ENCODE peak calls at places on chromosomes 6 and 20, in four cellular contexts. L is body of pancreas, Q is testis, Z is right lobe of liver. R is an unnamed sample.

GRCh38 chr6:98877250-98877649 is 42.9 kb downstream of the POU3F2 start:
- DNase-seq in L (no peak), Q (no peak), Z (no peak), R (no peak)

GRCh38 chr20:31933698-31934097 is 18.1 kb downstream of the PDRG1 start:
- DNase-seq in Q (no peak), L (no peak), Z (no peak), R (no peak)

GRCh38 chr6:144334150-144334708 is 49.1 kb downstream of the UTRN start:
- DNase-seq in Z (no peak), Q (no peak), L (peak), R (peak)

GRCh38 chr20:43710370-43711044 is 16.3 kb downstream of the GTSF1L start:
- DNase-seq in Z (no peak), Q (no peak), L (no peak), R (no peak)

GRCh38 chr6:148082721-148083120 is 259.9 kb upstream of the SASH1 start:
- DNase-seq in Q (no peak), L (no peak), Z (no peak), R (no peak)

GRCh38 chr6:170130201-170130621 is 160.7 kb downstream of the DLL1 start:
- DNase-seq in Z (peak), Q (no peak), L (no peak), R (no peak)

GRCh38 chr6:111210074-111210729 is 122.9 kb downstream of the SLC16A10 start:
- DNase-seq in Q (no peak), Z (no peak), L (no peak), R (peak)

GRCh38 chr20:8131598-8132014 is 460 bp upstream of the PLCB1 start:
- DNase-seq in L (no peak), Z (no peak), Q (no peak), R (no peak)

GRCh38 chr20:34915131-34915530 is 38.7 kb downstream of the ACSS2 start:
- DNase-seq in Q (no peak), L (no peak), Z (peak), R (no peak)

GRCh38 chr6:17224056-17224455 is 57.1 kb upstream of the RBM24 start:
- DNase-seq in Q (no peak), L (no peak), Z (no peak), R (peak)

GRCh38 chr6:2818593-2818992 is 23.1 kb downstream of the SERPINB1 start:
- DNase-seq in Z (no peak), L (peak), Q (no peak), R (no peak)

GRCh38 chr6:27141472-27142015 is 106.0 kb upstream of the PRSS16 start:
- DNase-seq in Q (no peak), Z (no peak), L (no peak), R (no peak)

DNA sequence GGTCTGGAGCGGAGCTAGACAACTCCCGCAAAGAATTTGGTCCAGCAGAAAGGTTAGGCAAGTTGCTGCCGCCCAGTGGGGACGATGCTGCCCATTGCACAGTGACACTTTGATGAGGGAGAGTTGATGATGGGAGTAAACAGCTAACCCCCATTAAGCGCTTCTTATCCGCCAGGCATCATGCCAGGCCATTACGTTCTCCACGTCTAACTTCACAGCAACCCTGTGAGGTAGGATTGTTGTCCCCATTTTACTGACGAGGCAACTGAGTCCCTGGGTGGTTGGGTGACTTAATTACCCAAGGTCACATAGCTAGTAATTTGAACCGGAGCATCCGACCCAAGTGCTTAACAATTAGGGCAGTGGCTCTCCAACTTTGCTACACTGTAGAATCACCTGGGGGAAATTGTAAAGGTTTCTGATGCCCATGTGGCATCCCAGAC is 731 bp downstream of the RALGAPB start:
- DNase-seq in Z (no peak), L (peak), Q (no peak), R (no peak)
- TF ChIP-seq CTCF in Z (no peak), L (no peak), Q (no peak), R (no peak)

GRCh38 chr6:7730411-7730810 is 4.5 kb downstream of the BMP6 start:
- DNase-seq in Q (no peak), L (no peak), Z (no peak), R (peak)

GRCh38 chr6:7727951-7728854 is 2.3 kb downstream of the BMP6 start:
- DNase-seq in Z (no peak), L (peak), Q (peak), R (peak)

GRCh38 chr6:7727150-7727950 is 1.5 kb downstream of the BMP6 start:
- DNase-seq in Z (no peak), L (peak), Q (no peak), R (peak)

GRCh38 chr6:7730003-7730402 is 4.1 kb downstream of the BMP6 start:
- DNase-seq in L (no peak), Q (no peak), Z (no peak), R (no peak)

DNA sequence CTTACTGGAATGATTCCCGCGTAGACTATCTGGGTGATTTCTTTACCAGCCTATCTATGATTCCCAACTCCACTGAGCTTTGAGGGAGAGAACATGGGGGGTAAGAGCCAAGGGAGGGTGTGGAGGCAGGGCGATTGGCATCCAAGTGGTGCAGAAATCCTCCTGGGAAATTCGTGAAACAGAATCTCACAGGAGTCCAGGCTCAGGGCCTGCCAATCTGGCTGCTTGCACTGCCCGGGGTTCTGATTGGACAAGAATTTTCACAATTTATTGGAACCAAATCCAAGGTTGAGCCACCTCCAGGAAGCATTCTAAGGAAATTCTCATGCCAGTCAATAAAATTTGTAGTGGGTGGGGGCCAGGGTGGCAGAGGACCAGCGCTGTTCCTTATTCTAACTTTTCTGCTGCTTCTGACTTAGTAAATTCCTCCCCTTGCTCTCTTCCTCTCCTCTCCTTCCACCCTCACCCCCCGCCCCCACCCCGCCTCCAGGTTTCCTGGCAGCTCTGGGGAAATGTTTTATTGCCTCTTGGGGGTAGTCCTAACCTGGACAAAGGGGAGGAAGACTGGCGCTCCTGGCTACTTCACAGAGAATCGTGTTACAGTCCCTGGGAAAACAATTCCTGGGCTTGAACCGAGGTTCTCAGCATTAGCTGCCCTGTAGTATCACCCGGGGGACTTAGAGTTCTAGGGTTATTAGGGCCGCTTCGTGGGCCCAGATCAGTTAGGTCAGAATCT is 3.1 kb downstream of the BMP6 start:
- DNase-seq in Z (no peak), L (no peak), Q (no peak), R (no peak)
- H3K4me3 ChIP-seq in Z (no peak), L (no peak), Q (peak), R (no peak)

GRCh38 chr20:33490023-33490933 is at the start of gene CBFA2T2:
- DNase-seq in Q (peak), L (peak), Z (no peak), R (no peak)
- TF ChIP-seq POLR2A in Q (no peak), L (no peak), Z (no peak), R (peak)

GRCh38 chr20:16243470-16243869 is 329.8 kb downstream of the KIF16B start:
- DNase-seq in Q (peak), L (no peak), Z (no peak), R (no peak)
- TF ChIP-seq CTCF in Q (no peak), L (no peak), Z (no peak), R (no peak)

GRCh38 chr6:70415247-70415646 is 1.9 kb downstream of the FAM135A start:
- DNase-seq in Z (no peak), L (no peak), Q (no peak), R (peak)

GRCh38 chr6:70415660-70416059 is 2.4 kb downstream of the FAM135A start:
- DNase-seq in Z (no peak), L (no peak), Q (no peak), R (no peak)

GRCh38 chr6:70413829-70414494 is 654 bp downstream of the FAM135A start:
- DNase-seq in L (no peak), Q (peak), Z (peak), R (peak)

GRCh38 chr6:70413114-70413828 is at the start of gene FAM135A:
- DNase-seq in L (peak), Q (peak), Z (peak), R (peak)

GRCh38 chr6:70414813-70415212 is 1.5 kb downstream of the FAM135A start:
- DNase-seq in L (no peak), Z (no peak), Q (no peak), R (no peak)
- H3K4me3 ChIP-seq in L (no peak), Z (no peak), Q (peak), R (peak)

GRCh38 chr20:1083431-1084080 is 34.8 kb upstream of the PSMF1 start:
- DNase-seq in Q (no peak), L (no peak), Z (no peak), R (no peak)
- TF ChIP-seq POLR2A in Q (no peak), L (no peak), Z (no peak), R (no peak)